ENCODE peak calls at places on chromosomes 7 and 10, in four cellular contexts. One of them, this sample, is unnamed.

GRCh38 chr10:36256905-36257304 is 614.8 kb upstream of the FZD8 start:
- DNase-seq in IMR-90: peak
- DNase-seq in H9: no peak
- DNase-seq in mesendoderm: no peak
- DNase-seq in this sample: no peak

GRCh38 chr7:94439893-94440381 is 45.2 kb downstream of the COL1A2 start:
- DNase-seq in H9: no peak
- DNase-seq in mesendoderm: peak
- DNase-seq in IMR-90: peak
- DNase-seq in this sample: no peak

GRCh38 chr7:75866497-75867389 is 12.1 kb upstream of the RHBDD2 start:
- DNase-seq in H9: peak
- DNase-seq in mesendoderm: peak
- DNase-seq in IMR-90: peak
- DNase-seq in this sample: peak

GRCh38 chr10:4354382-4354812 is 471.6 kb upstream of the AKR1E2 start:
- DNase-seq in mesendoderm: no peak
- DNase-seq in IMR-90: peak
- DNase-seq in H9: no peak
- DNase-seq in this sample: no peak

GRCh38 chr7:40546616-40547501 is 412.1 kb downstream of the SUGCT start:
- DNase-seq in mesendoderm: no peak
- DNase-seq in H9: no peak
- DNase-seq in IMR-90: peak
- DNase-seq in this sample: no peak

GRCh38 chr10:29151011-29151410 is 137.9 kb upstream of the LYZL1 start:
- DNase-seq in IMR-90: no peak
- DNase-seq in mesendoderm: peak
- DNase-seq in H9: no peak
- DNase-seq in this sample: no peak

GRCh38 chr10:95355241-95355779 is 64.5 kb upstream of the PDLIM1 start:
- DNase-seq in H9: no peak
- DNase-seq in mesendoderm: no peak
- DNase-seq in IMR-90: no peak
- DNase-seq in this sample: no peak

GRCh38 chr10:44316922-44317215 is 68.0 kb downstream of the CXCL12 start:
- DNase-seq in H9: no peak
- DNase-seq in IMR-90: no peak
- DNase-seq in mesendoderm: no peak
- DNase-seq in this sample: no peak

GRCh38 chr7:36607741-36608140 is 116.6 kb downstream of the AOAH start:
- DNase-seq in mesendoderm: no peak
- DNase-seq in H9: no peak
- DNase-seq in IMR-90: no peak
- DNase-seq in this sample: no peak

GRCh38 chr10:18684416-18684815 is 25.2 kb downstream of the ARL5B start:
- DNase-seq in mesendoderm: no peak
- DNase-seq in H9: no peak
- DNase-seq in IMR-90: no peak
- DNase-seq in this sample: no peak

GRCh38 chr7:155831807-155832524 is 19.7 kb upstream of the SHH start:
- DNase-seq in mesendoderm: no peak
- DNase-seq in IMR-90: no peak
- DNase-seq in H9: no peak
- DNase-seq in this sample: no peak

GRCh38 chr10:58356756-58357155 is 21.9 kb downstream of the UBE2D1 start:
- DNase-seq in IMR-90: no peak
- DNase-seq in mesendoderm: no peak
- DNase-seq in H9: no peak
- DNase-seq in this sample: no peak
- H4K5ac ChIP-seq in IMR-90: no peak
- H4K5ac ChIP-seq in mesendoderm: no peak
- H4K5ac ChIP-seq in H9: no peak
- H4K5ac ChIP-seq in this sample: no peak

GRCh38 chr10:32005050-32005449 is 51.2 kb downstream of the KIF5B start:
- DNase-seq in IMR-90: peak
- DNase-seq in H9: peak
- DNase-seq in mesendoderm: peak
- DNase-seq in this sample: peak

GRCh38 chr10:31999836-32000235 is 56.4 kb downstream of the KIF5B start:
- DNase-seq in IMR-90: no peak
- DNase-seq in mesendoderm: no peak
- DNase-seq in H9: no peak
- DNase-seq in this sample: no peak

GRCh38 chr10:32004161-32004591 is 52.0 kb downstream of the KIF5B start:
- DNase-seq in mesendoderm: peak
- DNase-seq in H9: peak
- DNase-seq in IMR-90: no peak
- DNase-seq in this sample: no peak

GRCh38 chr10:31999261-31999660 is 57.0 kb downstream of the KIF5B start:
- DNase-seq in IMR-90: no peak
- DNase-seq in mesendoderm: peak
- DNase-seq in H9: no peak
- DNase-seq in this sample: no peak

GRCh38 chr10:32000937-32001336 is 55.3 kb downstream of the KIF5B start:
- DNase-seq in IMR-90: peak
- DNase-seq in mesendoderm: peak
- DNase-seq in H9: no peak
- DNase-seq in this sample: no peak
- H4K5ac ChIP-seq in IMR-90: no peak
- H4K5ac ChIP-seq in mesendoderm: no peak
- H4K5ac ChIP-seq in H9: no peak
- H4K5ac ChIP-seq in this sample: no peak

DNA sequence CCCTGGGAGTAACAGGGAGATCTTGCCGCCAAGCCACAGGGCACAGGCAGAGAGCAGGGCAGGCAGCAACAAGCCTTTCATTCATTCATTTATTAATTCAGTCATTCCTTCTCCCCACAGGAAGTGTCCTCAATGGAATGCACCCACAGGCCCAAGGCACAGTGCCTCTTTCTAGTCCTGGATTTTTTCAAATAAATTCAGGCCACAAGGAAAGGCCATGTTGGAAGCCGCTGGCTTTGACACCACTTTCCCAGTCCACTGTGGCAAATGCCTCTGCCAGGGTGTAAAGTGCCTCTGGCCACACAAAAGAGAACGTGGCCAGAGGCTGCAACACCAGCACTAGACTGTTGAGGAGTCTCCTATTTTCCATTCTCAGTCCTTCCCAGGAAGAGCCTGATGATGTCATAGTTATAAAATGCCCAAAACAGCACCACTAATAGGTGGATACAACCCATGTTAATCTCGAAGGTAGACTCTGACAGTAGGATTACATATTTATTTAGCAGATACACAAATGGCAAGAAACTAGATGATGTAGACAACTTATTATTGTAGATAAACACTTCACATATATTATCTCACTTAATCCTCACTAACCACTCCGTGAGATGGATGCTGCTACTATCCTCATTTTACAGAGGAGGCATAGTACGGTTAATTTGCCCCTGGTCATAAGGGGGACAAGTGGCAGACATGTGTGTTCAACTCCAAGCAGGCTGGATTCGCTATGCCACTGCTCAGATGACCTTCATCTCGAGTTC is 5.5 kb downstream of the JAZF1 start:
- DNase-seq in mesendoderm: peak
- DNase-seq in H9: no peak
- DNase-seq in IMR-90: no peak
- DNase-seq in this sample: no peak
- H4K5ac ChIP-seq in mesendoderm: no peak
- H4K5ac ChIP-seq in H9: no peak
- H4K5ac ChIP-seq in IMR-90: no peak
- H4K5ac ChIP-seq in this sample: no peak

DNA sequence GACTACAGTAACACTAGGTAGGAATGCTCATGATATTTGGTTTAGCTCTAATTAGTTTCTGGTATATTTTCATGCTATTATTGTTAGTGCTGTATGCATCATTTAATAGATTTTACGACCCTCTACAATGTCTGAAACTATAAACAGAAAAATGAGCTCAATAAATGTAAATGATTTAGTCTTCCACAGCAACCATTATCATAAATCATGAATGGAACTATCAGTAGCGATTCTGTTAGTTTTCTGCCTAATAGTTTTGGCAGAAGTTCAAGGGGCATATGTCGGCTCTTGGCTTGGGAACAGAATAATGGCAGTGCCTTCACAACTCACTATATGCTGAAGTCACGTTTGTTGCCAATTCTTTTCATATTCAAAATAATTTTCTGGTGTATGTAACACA is 494.8 kb downstream of the PARD3 start:
- DNase-seq in IMR-90: no peak
- DNase-seq in mesendoderm: no peak
- DNase-seq in H9: no peak
- DNase-seq in this sample: no peak
- H4K5ac ChIP-seq in IMR-90: peak
- H4K5ac ChIP-seq in mesendoderm: no peak
- H4K5ac ChIP-seq in H9: no peak
- H4K5ac ChIP-seq in this sample: no peak

GRCh38 chr10:125043824-125044658 is 102.1 kb downstream of the ZRANB1 start:
- DNase-seq in IMR-90: peak
- DNase-seq in mesendoderm: no peak
- DNase-seq in H9: no peak
- DNase-seq in this sample: no peak
- H4K5ac ChIP-seq in IMR-90: no peak
- H4K5ac ChIP-seq in mesendoderm: no peak
- H4K5ac ChIP-seq in H9: no peak
- H4K5ac ChIP-seq in this sample: no peak

GRCh38 chr10:131949041-131949862 is 32.5 kb downstream of the BNIP3 start:
- DNase-seq in IMR-90: no peak
- DNase-seq in H9: no peak
- DNase-seq in mesendoderm: no peak
- DNase-seq in this sample: no peak

GRCh38 chr10:131948501-131948900 is 33.2 kb downstream of the BNIP3 start:
- DNase-seq in IMR-90: no peak
- DNase-seq in mesendoderm: no peak
- DNase-seq in H9: no peak
- DNase-seq in this sample: no peak

GRCh38 chr10:131947631-131948347 is 33.9 kb downstream of the BNIP3 start:
- DNase-seq in mesendoderm: no peak
- DNase-seq in IMR-90: peak
- DNase-seq in H9: no peak
- DNase-seq in this sample: no peak

GRCh38 chr10:131946880-131947279 is 34.8 kb downstream of the BNIP3 start:
- DNase-seq in H9: no peak
- DNase-seq in mesendoderm: no peak
- DNase-seq in IMR-90: no peak
- DNase-seq in this sample: no peak

GRCh38 chr10:131946321-131946751 is 35.4 kb downstream of the BNIP3 start:
- DNase-seq in mesendoderm: no peak
- DNase-seq in H9: no peak
- DNase-seq in IMR-90: peak
- DNase-seq in this sample: no peak
- H4K5ac ChIP-seq in mesendoderm: no peak
- H4K5ac ChIP-seq in H9: no peak
- H4K5ac ChIP-seq in IMR-90: no peak
- H4K5ac ChIP-seq in this sample: no peak

DNA sequence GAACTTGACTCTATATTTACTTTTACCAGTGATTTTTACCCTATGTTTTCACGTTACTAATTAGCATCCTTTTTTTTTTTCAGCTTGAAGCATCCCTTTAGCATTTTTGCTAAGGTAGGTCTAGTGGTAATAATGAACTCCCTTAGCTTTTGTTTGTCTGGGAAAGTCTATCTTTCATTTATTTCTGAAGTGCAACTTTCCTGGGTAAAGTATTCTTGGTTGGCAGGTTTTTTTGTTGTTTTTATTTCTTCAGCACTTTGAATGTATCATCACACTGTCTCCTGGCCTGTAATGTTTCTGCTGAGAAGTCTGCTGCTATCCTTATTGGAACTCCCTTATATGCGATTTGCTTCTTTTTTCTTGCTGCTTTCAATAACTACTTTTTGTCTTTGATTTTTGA is 149.7 kb upstream of the HPS1 start:
- DNase-seq in mesendoderm: no peak
- DNase-seq in H9: no peak
- DNase-seq in IMR-90: no peak
- DNase-seq in this sample: no peak
- H4K5ac ChIP-seq in mesendoderm: no peak
- H4K5ac ChIP-seq in H9: no peak
- H4K5ac ChIP-seq in IMR-90: no peak
- H4K5ac ChIP-seq in this sample: no peak

GRCh38 chr10:50506861-50507573 is 116.7 kb downstream of the SGMS1 start:
- DNase-seq in mesendoderm: no peak
- DNase-seq in H9: no peak
- DNase-seq in IMR-90: no peak
- DNase-seq in this sample: no peak
- H4K5ac ChIP-seq in mesendoderm: no peak
- H4K5ac ChIP-seq in H9: no peak
- H4K5ac ChIP-seq in IMR-90: no peak
- H4K5ac ChIP-seq in this sample: no peak

DNA sequence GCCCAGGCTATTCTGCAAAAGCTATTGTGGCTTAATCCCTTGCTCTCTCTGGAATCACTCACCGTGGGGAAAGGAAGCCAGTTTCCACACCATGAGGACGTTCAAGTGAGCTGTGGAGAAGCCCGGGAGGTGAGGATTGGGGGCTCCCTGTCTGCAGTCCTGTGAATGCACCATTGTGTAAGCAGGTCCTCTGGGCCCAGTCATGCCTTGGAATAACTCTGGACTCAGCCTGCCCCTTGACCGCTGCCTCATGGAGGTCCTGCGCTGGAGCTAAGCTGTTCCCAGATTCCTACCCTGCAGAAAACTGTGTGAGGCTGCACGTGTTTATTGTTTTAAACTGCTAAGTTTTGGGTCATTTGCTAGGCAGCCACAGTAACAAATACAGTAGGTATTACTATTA is 33.5 kb downstream of the LYZL2 start:
- DNase-seq in IMR-90: no peak
- DNase-seq in mesendoderm: no peak
- DNase-seq in H9: no peak
- DNase-seq in this sample: no peak
- H4K5ac ChIP-seq in IMR-90: no peak
- H4K5ac ChIP-seq in mesendoderm: no peak
- H4K5ac ChIP-seq in H9: no peak
- H4K5ac ChIP-seq in this sample: no peak

GRCh38 chr7:19107142-19107391 is 10.4 kb downstream of the TWIST1 start:
- DNase-seq in IMR-90: no peak
- DNase-seq in H9: no peak
- DNase-seq in mesendoderm: no peak
- DNase-seq in this sample: no peak

GRCh38 chr7:19108985-19109946 is 8.2 kb downstream of the TWIST1 start:
- DNase-seq in H9: no peak
- DNase-seq in IMR-90: no peak
- DNase-seq in mesendoderm: no peak
- DNase-seq in this sample: no peak

GRCh38 chr7:19105546-19105945 is 11.9 kb downstream of the TWIST1 start:
- DNase-seq in H9: no peak
- DNase-seq in IMR-90: no peak
- DNase-seq in mesendoderm: no peak
- DNase-seq in this sample: no peak

GRCh38 chr7:19106308-19107141 is 10.9 kb downstream of the TWIST1 start:
- DNase-seq in H9: peak
- DNase-seq in mesendoderm: peak
- DNase-seq in IMR-90: no peak
- DNase-seq in this sample: peak

GRCh38 chr7:19107392-19108147 is 9.9 kb downstream of the TWIST1 start:
- DNase-seq in mesendoderm: peak
- DNase-seq in H9: peak
- DNase-seq in IMR-90: peak
- DNase-seq in this sample: no peak
- H4K5ac ChIP-seq in mesendoderm: no peak
- H4K5ac ChIP-seq in H9: no peak
- H4K5ac ChIP-seq in IMR-90: peak
- H4K5ac ChIP-seq in this sample: no peak